ENCODE peak calls at places on chromosomes 2 and 18, in six cellular contexts. A is transverse colon, M is HCT116, T is SK-N-SH, Q is GM23338, R is upper lobe of left lung. J is an unnamed sample.

GRCh38 chr2:216665717-216666116 is 29.6 kb downstream of the IGFBP5 start:
- DNase-seq in A (no peak), M (no peak), T (peak), Q (peak), R (no peak), J (peak)

GRCh38 chr18:75252136-75252535 is 41.5 kb downstream of the TSHZ1 start:
- DNase-seq in A (no peak), M (no peak), T (no peak), Q (no peak), R (no peak), J (no peak)

GRCh38 chr2:26645792-26646191 is 4.6 kb upstream of the CIB4 start:
- DNase-seq in A (no peak), M (no peak), T (no peak), Q (no peak), R (no peak), J (no peak)

GRCh38 chr18:62524443-62525200 is 1.8 kb downstream of the ZCCHC2 start:
- DNase-seq in A (peak), M (no peak), T (peak), Q (peak), R (peak), J (peak)

GRCh38 chr2:134401789-134402188 is 147.9 kb downstream of the MGAT5 start:
- DNase-seq in A (no peak), M (no peak), T (no peak), Q (no peak), R (no peak), J (no peak)

GRCh38 chr2:36330456-36331395 is 24.9 kb upstream of the CRIM1 start:
- DNase-seq in A (no peak), M (no peak), T (no peak), Q (no peak), R (no peak), J (no peak)

GRCh38 chr2:133568172-133568571 is at the start of gene NCKAP5:
- DNase-seq in A (peak), M (no peak), T (no peak), Q (peak), R (peak), J (peak)

GRCh38 chr2:98607741-98608117 is 583 bp downstream of the COA5 start:
- DNase-seq in A (no peak), M (no peak), T (no peak), Q (no peak), R (no peak), J (no peak)

GRCh38 chr18:44912740-44913478 is 232.2 kb downstream of the SETBP1 start:
- DNase-seq in A (no peak), M (no peak), T (no peak), Q (no peak), R (no peak), J (no peak)

GRCh38 chr2:65393743-65394422 is 38.5 kb downstream of the SPRED2 start:
- DNase-seq in A (no peak), M (no peak), T (no peak), Q (no peak), R (no peak), J (no peak)
- TF ChIP-seq POLR2AphosphoS5 in A (no peak), M (no peak), T (no peak), Q (no peak), R (no peak), J (no peak)

DNA sequence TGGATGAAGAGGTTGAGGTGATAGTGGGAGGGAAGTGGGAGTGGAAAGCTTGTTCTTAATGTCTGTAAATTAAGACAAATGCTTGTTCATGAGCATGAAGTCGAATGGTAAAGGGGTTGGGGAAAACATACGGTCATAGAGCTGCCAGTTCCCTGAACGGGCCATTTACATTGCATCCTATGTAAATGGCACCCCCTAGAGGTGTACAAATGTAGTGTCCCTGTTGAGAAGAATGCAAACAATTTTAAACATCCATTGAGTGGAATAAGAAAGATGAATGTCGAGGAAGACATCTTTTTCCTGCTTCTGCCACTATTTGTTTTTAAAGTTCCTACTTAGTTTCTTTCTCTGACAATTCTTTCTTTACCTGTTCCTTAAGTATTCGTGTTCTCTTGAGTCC is 155.7 kb downstream of the RDH14 start:
- DNase-seq in A (no peak), M (peak), T (peak), Q (peak), R (no peak), J (no peak)
- H3K4me3 ChIP-seq in A (no peak), M (no peak), T (no peak), Q (no peak), R (no peak), J (no peak)

GRCh38 chr2:86617738-86618137 is 5.9 kb downstream of the RNF103 start:
- DNase-seq in A (no peak), M (no peak), T (no peak), Q (no peak), R (no peak), J (no peak)

GRCh38 chr2:86623549-86624547 is at the start of gene RNF103:
- DNase-seq in A (peak), M (peak), T (peak), Q (peak), R (peak), J (peak)

GRCh38 chr2:86622409-86622877 is 1.2 kb downstream of the RNF103 start:
- DNase-seq in A (peak), M (no peak), T (peak), Q (peak), R (no peak), J (peak)

GRCh38 chr2:86622878-86623548 is 652 bp downstream of the RNF103 start:
- DNase-seq in A (peak), M (no peak), T (peak), Q (peak), R (peak), J (no peak)

GRCh38 chr2:86621290-86621943 is 2.2 kb downstream of the RNF103 start:
- DNase-seq in A (no peak), M (no peak), T (no peak), Q (no peak), R (no peak), J (no peak)
- TF ChIP-seq POLR2AphosphoS5 in A (no peak), M (no peak), T (no peak), Q (no peak), R (no peak), J (no peak)

GRCh38 chr18:59265246-59266018 is 7.8 kb downstream of the RAX start:
- DNase-seq in A (no peak), M (no peak), T (peak), Q (peak), R (peak), J (no peak)
- H3K4me3 ChIP-seq in A (no peak), M (no peak), T (no peak), Q (peak), R (peak), J (peak)

DNA sequence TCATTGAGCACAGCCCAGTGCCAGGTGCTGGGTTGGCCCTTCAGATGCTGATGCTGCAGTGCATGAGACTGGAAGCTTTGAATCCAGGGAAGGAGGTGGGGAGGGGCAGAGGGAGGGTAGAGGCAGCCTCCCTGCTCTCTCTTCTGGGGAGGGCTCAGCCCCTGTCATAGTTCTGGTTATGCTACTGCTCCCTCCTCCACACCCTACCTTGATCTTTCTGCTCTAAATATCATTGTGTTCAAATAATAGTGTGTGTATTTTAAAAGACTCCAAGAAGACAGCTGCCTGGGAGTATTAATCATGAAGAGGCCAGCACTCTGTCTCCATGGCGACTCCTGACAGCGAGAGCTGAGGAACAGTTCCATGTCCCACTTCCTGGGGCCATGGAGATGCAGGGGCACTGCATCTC is 3.8 kb upstream of the EGR4 start:
- DNase-seq in A (no peak), M (no peak), T (peak), Q (peak), R (no peak), J (no peak)
- TF ChIP-seq POLR2AphosphoS5 in A (no peak), M (no peak), T (no peak), Q (no peak), R (no peak), J (no peak)

DNA sequence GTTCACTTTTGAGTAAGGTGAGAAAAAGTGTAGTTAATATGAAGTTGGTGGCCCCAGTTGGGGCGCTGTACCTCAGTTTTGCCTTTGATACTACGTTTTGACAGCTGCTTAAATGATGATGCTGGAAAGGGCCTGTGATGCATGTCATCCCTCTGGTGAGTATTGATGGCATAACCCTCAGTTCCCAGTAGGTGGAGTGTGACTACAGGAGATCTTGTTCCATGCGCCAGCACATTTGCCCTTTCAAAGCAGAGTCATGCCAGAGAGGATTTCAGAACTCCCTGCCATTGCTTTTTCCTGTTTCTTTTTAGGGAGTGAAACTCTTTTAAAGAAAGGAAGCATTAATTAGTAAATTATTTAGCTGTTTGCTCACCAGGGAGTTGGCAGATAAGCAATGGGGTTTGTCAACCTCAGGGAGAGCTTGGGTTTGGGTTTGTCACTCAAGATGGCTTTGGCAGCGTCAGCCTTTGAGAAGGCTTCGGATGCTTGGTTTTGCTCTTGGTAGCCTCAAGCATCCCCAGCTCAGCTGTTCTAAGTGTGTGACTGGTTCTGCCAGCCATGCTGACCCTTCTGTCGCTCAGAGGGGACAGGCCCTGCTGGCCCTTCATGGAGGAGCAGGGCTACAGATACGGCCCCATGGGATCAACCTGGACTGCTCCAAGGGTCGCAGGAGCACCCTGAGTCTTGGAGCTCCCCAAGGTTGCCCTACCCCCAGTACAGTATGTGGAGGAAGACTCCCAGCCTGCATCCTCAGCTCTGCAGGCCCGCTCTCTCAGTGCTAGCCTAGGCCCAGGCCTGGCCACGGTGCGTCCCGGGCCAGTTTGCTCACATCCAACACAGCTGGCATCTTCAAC is 29.1 kb downstream of the ARMC9 start:
- DNase-seq in A (peak), M (peak), T (peak), Q (peak), R (peak), J (peak)
- H3K4me3 ChIP-seq in A (no peak), M (no peak), T (peak), Q (no peak), R (no peak), J (no peak)

DNA sequence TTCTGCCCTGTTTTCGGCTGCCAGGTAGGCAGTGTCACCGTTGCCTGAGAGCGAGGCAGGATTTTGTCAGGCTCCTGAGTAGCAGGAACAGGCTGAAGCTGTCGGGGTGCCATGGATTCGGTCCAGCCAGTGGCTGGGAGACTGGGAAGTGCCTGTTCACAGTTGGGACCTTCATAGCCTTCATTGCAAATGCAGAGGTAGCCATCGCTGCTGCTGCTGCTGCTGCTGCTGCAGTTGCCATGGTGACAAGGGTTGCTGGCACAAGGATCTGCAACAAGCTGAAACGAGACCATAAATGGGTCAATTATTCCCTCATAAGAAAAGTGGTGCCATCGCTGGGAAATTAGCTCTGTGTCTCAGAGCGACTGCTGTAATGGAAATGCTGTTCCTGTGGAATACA is 122.7 kb downstream of the DNER start:
- DNase-seq in A (no peak), M (no peak), T (peak), Q (no peak), R (no peak), J (no peak)
- TF ChIP-seq POLR2AphosphoS5 in A (no peak), M (no peak), T (no peak), Q (no peak), R (no peak), J (no peak)

GRCh38 chr2:234483568-234484251 is 13.2 kb downstream of the ARL4C start:
- DNase-seq in A (peak), M (no peak), T (no peak), Q (peak), R (no peak), J (no peak)
- H3K4me3 ChIP-seq in A (no peak), M (no peak), T (no peak), Q (no peak), R (no peak), J (no peak)